ENCODE peak calls at places on chromosome 1, in seven cellular contexts. One of them, this sample, is unnamed. For H3K4me1, the result is how much of the 10 kb centered on the place peaks cover.

GRCh38 chr1:170424346-170424745 is 107.6 kb upstream of the GORAB start:
- DNase-seq in fibroblast of lung: no peak
- DNase-seq in right atrium auricular region: no peak
- DNase-seq in colonic mucosa: no peak
- DNase-seq in HepG2: no peak
- DNase-seq in mucosa of descending colon: no peak
- DNase-seq in cardiac muscle cell: no peak
- DNase-seq in this sample: no peak

GRCh38 chr1:65728504-65728903 is 64.2 kb upstream of the PDE4B start:
- DNase-seq in fibroblast of lung: no peak
- DNase-seq in right atrium auricular region: no peak
- DNase-seq in colonic mucosa: no peak
- DNase-seq in HepG2: no peak
- DNase-seq in mucosa of descending colon: no peak
- DNase-seq in cardiac muscle cell: no peak
- DNase-seq in this sample: no peak

GRCh38 chr1:26336477-26337205 is 17.3 kb downstream of the CRYBG2 start:
- DNase-seq in fibroblast of lung: no peak
- DNase-seq in right atrium auricular region: no peak
- DNase-seq in colonic mucosa: peak
- DNase-seq in HepG2: no peak
- DNase-seq in mucosa of descending colon: peak
- DNase-seq in cardiac muscle cell: peak
- DNase-seq in this sample: peak

GRCh38 chr1:160006312-160006940 is 25.4 kb downstream of the PIGM start:
- DNase-seq in fibroblast of lung: peak
- DNase-seq in right atrium auricular region: peak
- DNase-seq in colonic mucosa: peak
- DNase-seq in HepG2: peak
- DNase-seq in mucosa of descending colon: peak
- DNase-seq in cardiac muscle cell: peak
- DNase-seq in this sample: peak

GRCh38 chr1:171219751-171220385 is 28.4 kb upstream of the FMO1 start:
- DNase-seq in fibroblast of lung: peak
- DNase-seq in right atrium auricular region: no peak
- DNase-seq in colonic mucosa: no peak
- DNase-seq in HepG2: no peak
- DNase-seq in mucosa of descending colon: no peak
- DNase-seq in cardiac muscle cell: peak
- DNase-seq in this sample: no peak

GRCh38 chr1:29485096-29485925 is 249.0 kb downstream of the PTPRU start:
- DNase-seq in fibroblast of lung: no peak
- DNase-seq in right atrium auricular region: no peak
- DNase-seq in colonic mucosa: no peak
- DNase-seq in HepG2: no peak
- DNase-seq in mucosa of descending colon: no peak
- DNase-seq in cardiac muscle cell: no peak
- DNase-seq in this sample: no peak

GRCh38 chr1:170296211-170296610 is 150.5 kb downstream of the NTMT2 start:
- DNase-seq in fibroblast of lung: no peak
- DNase-seq in right atrium auricular region: no peak
- DNase-seq in colonic mucosa: no peak
- DNase-seq in HepG2: no peak
- DNase-seq in mucosa of descending colon: no peak
- DNase-seq in cardiac muscle cell: no peak
- DNase-seq in this sample: no peak

GRCh38 chr1:48002142-48002541 is 5.0 kb upstream of the TRABD2B start:
- DNase-seq in fibroblast of lung: no peak
- DNase-seq in right atrium auricular region: no peak
- DNase-seq in colonic mucosa: no peak
- DNase-seq in HepG2: no peak
- DNase-seq in mucosa of descending colon: no peak
- DNase-seq in cardiac muscle cell: no peak
- DNase-seq in this sample: no peak

GRCh38 chr1:169676001-169676400 is 35.4 kb downstream of the SELL start:
- DNase-seq in fibroblast of lung: peak
- DNase-seq in right atrium auricular region: no peak
- DNase-seq in colonic mucosa: no peak
- DNase-seq in HepG2: no peak
- DNase-seq in mucosa of descending colon: no peak
- DNase-seq in cardiac muscle cell: peak
- DNase-seq in this sample: no peak

GRCh38 chr1:9590201-9590600 is 1.5 kb downstream of the TMEM201 start:
- DNase-seq in fibroblast of lung: no peak
- DNase-seq in right atrium auricular region: no peak
- DNase-seq in colonic mucosa: no peak
- DNase-seq in HepG2: no peak
- DNase-seq in mucosa of descending colon: no peak
- DNase-seq in cardiac muscle cell: no peak
- DNase-seq in this sample: no peak

GRCh38 chr1:33088119-33088906 is 7.4 kb downstream of the AZIN2 start:
- DNase-seq in fibroblast of lung: no peak
- DNase-seq in right atrium auricular region: no peak
- DNase-seq in colonic mucosa: no peak
- DNase-seq in HepG2: no peak
- DNase-seq in mucosa of descending colon: no peak
- DNase-seq in cardiac muscle cell: peak
- DNase-seq in this sample: no peak

GRCh38 chr1:8212443-8212920 is 105.4 kb upstream of the SLC45A1 start:
- DNase-seq in fibroblast of lung: no peak
- DNase-seq in right atrium auricular region: no peak
- DNase-seq in colonic mucosa: no peak
- DNase-seq in HepG2: no peak
- DNase-seq in mucosa of descending colon: no peak
- DNase-seq in cardiac muscle cell: no peak
- DNase-seq in this sample: no peak

GRCh38 chr1:8213136-8213535 is 104.8 kb upstream of the SLC45A1 start:
- DNase-seq in fibroblast of lung: no peak
- DNase-seq in right atrium auricular region: no peak
- DNase-seq in colonic mucosa: no peak
- DNase-seq in HepG2: no peak
- DNase-seq in mucosa of descending colon: no peak
- DNase-seq in cardiac muscle cell: no peak
- DNase-seq in this sample: no peak

GRCh38 chr1:8213676-8214075 is 104.2 kb upstream of the SLC45A1 start:
- DNase-seq in fibroblast of lung: no peak
- DNase-seq in right atrium auricular region: no peak
- DNase-seq in colonic mucosa: no peak
- DNase-seq in HepG2: no peak
- DNase-seq in mucosa of descending colon: no peak
- DNase-seq in cardiac muscle cell: no peak
- DNase-seq in this sample: no peak

GRCh38 chr1:8216005-8216404 is 101.9 kb upstream of the SLC45A1 start:
- DNase-seq in fibroblast of lung: no peak
- DNase-seq in right atrium auricular region: no peak
- DNase-seq in colonic mucosa: no peak
- DNase-seq in HepG2: no peak
- DNase-seq in mucosa of descending colon: no peak
- DNase-seq in cardiac muscle cell: no peak
- DNase-seq in this sample: no peak

DNA sequence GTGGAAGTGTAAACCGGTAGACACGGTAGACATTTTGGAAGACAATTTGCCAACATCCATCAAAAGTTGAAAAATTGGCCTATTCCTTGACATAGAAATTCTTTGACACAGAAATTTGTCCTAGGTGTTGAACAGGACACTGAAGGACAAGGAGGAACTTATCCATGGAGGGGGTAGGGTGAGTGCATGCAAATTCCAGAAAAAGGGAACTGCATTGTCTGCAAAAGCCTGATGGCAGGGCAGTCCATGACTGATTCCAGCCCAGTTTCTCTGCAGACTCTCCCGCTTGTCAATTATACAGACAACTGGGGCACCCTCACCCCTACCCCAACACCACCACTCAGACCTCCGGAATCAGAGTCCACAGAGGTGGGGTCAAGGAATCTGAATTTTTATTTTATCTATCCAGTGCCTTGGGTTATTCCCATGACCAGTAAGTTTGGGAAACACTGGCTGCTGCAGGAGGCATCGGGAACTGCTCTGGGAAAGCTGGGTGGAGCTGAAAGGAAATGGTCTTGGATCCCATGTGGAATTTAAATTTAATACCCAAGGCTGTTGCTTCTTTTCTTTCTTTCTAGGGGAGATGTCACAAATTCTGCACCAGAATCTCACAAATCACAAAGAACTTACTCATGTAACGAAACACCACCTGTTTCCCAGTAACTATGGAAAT is 103.3 kb upstream of the SLC45A1 start:
- DNase-seq in fibroblast of lung: peak
- DNase-seq in right atrium auricular region: no peak
- DNase-seq in colonic mucosa: no peak
- DNase-seq in HepG2: no peak
- DNase-seq in mucosa of descending colon: no peak
- DNase-seq in cardiac muscle cell: peak
- DNase-seq in this sample: no peak
- TF ChIP-seq CTCF in fibroblast of lung: peak
- TF ChIP-seq CTCF in right atrium auricular region: no peak
- TF ChIP-seq CTCF in colonic mucosa: no peak
- TF ChIP-seq CTCF in HepG2: no peak
- TF ChIP-seq CTCF in mucosa of descending colon: no peak
- TF ChIP-seq CTCF in cardiac muscle cell: no peak
- TF ChIP-seq CTCF in this sample: no peak

GRCh38 chr1:203289281-203289981 is 15.9 kb upstream of the BTG2 start:
- DNase-seq in fibroblast of lung: no peak
- DNase-seq in right atrium auricular region: no peak
- DNase-seq in colonic mucosa: peak
- DNase-seq in HepG2: no peak
- DNase-seq in mucosa of descending colon: peak
- DNase-seq in cardiac muscle cell: no peak
- DNase-seq in this sample: peak
- H3K4me1 ChIP-seq in fibroblast of lung: under half
- H3K4me1 ChIP-seq in right atrium auricular region: under half
- H3K4me1 ChIP-seq in colonic mucosa: under half
- H3K4me1 ChIP-seq in HepG2: under half
- H3K4me1 ChIP-seq in mucosa of descending colon: half or more
- H3K4me1 ChIP-seq in cardiac muscle cell: under half
- H3K4me1 ChIP-seq in this sample: under half

DNA sequence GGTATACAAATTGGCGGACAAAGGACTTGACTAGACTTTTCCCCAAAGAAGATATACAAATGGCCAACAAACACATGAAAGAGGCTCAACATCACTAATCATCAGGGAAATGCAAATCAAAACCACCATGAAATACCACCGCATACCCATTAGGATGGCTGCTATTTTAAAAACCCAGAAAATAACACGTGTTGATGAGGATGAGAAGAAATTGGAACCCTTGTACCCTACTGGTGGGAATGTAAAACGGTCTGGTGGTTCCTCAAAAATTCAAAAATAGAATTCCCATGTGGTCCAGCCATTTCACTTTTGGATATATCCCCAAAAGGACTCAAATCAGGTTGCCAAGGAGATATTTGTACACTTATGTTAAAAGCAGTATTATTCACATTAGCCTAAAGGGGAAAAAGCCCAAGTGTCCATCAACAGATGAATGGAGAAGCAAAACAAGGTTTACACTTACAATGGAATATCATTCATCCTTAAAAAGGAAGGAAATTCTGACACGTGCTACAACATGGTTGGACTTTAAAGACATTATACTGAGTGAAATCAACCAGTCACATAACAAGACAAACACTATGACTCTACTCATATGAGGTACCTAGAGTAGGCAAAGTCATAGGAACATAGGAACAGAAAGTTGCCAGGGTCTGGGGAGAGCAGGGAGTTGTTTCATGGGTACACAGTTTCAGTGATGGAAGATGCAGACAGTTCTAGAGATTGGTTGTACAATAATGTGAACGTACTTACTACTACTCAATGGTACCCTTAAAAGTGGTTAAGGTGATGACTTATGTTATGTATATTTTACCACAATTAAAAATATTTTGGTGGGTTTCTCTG is 17.0 kb downstream of the CD34 start:
- DNase-seq in fibroblast of lung: no peak
- DNase-seq in right atrium auricular region: no peak
- DNase-seq in colonic mucosa: no peak
- DNase-seq in HepG2: no peak
- DNase-seq in mucosa of descending colon: no peak
- DNase-seq in cardiac muscle cell: no peak
- DNase-seq in this sample: no peak
- TF ChIP-seq CTCF in fibroblast of lung: no peak
- TF ChIP-seq CTCF in right atrium auricular region: no peak
- TF ChIP-seq CTCF in colonic mucosa: no peak
- TF ChIP-seq CTCF in HepG2: no peak
- TF ChIP-seq CTCF in mucosa of descending colon: no peak
- TF ChIP-seq CTCF in cardiac muscle cell: no peak
- TF ChIP-seq CTCF in this sample: no peak

DNA sequence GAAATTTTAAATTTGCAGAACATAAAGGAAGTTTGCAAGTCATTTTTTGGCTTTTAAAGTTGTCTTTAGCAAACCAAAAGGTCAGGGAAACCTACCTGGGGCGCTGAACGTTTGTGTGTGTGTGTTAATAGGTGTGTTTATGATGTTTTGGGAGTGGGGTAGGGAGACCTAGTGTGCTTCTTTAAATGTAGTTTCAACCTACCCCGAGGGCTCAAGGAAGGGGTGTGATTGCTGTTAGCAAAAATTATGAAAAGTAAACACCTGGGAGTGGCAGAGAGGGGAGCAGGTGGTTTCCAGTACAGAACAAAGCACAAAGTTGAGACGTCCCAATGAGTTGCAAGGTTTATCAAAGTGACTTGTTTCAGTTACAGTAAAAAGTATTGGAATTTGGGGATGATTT is 58.7 kb upstream of the WDR26 start:
- DNase-seq in fibroblast of lung: no peak
- DNase-seq in right atrium auricular region: no peak
- DNase-seq in colonic mucosa: peak
- DNase-seq in HepG2: no peak
- DNase-seq in mucosa of descending colon: no peak
- DNase-seq in cardiac muscle cell: no peak
- DNase-seq in this sample: no peak
- H3K4me1 ChIP-seq in fibroblast of lung: under half
- H3K4me1 ChIP-seq in right atrium auricular region: under half
- H3K4me1 ChIP-seq in colonic mucosa: under half
- H3K4me1 ChIP-seq in HepG2: under half
- H3K4me1 ChIP-seq in mucosa of descending colon: under half
- H3K4me1 ChIP-seq in cardiac muscle cell: under half
- H3K4me1 ChIP-seq in this sample: under half

GRCh38 chr1:102578806-102579205 is 529.5 kb downstream of the COL11A1 start:
- DNase-seq in fibroblast of lung: no peak
- DNase-seq in right atrium auricular region: no peak
- DNase-seq in colonic mucosa: no peak
- DNase-seq in HepG2: no peak
- DNase-seq in mucosa of descending colon: no peak
- DNase-seq in cardiac muscle cell: no peak
- DNase-seq in this sample: no peak
- TF ChIP-seq CTCF in fibroblast of lung: no peak
- TF ChIP-seq CTCF in right atrium auricular region: no peak
- TF ChIP-seq CTCF in colonic mucosa: no peak
- TF ChIP-seq CTCF in HepG2: no peak
- TF ChIP-seq CTCF in mucosa of descending colon: no peak
- TF ChIP-seq CTCF in cardiac muscle cell: no peak
- TF ChIP-seq CTCF in this sample: no peak

This sample was measured in right lobe of liver.